ENCODE peak calls at places on chromosomes 7 and 10, in nine cellular contexts. W is esophagus squamous epithelium, R is GM12865, B is AG04450, Y is uterus, H is mesothelial cell of epicardium, T is mammary epithelial cell, D is PC-9, V is GM13977. E is an unnamed sample.

GRCh38 chr7:79434867-79435266 is 18.6 kb downstream of the MAGI2 start:
- DNase-seq in D (no peak), Y (no peak), H (no peak), W (no peak), R (no peak), B (no peak), V (no peak), T (no peak), E (no peak)

GRCh38 chr7:3673524-3673923 is 372.5 kb downstream of the SDK1 start:
- DNase-seq in B (no peak), T (no peak), R (peak; percentile 6), W (no peak), V (no peak), H (no peak), Y (no peak), D (no peak), E (no peak)

GRCh38 chr7:40717242-40717641 is 582.4 kb downstream of the SUGCT start:
- DNase-seq in V (no peak), B (peak; percentile 60), D (peak; percentile 51), R (peak; percentile 44), T (peak; percentile 93), H (peak; percentile 81), Y (no peak), W (no peak), E (no peak)

GRCh38 chr7:156177396-156178055 is 365.3 kb upstream of the SHH start:
- DNase-seq in R (no peak), T (no peak), Y (no peak), D (no peak), W (no peak), B (no peak), V (no peak), H (peak; percentile 25), E (no peak)

GRCh38 chr7:34247468-34247867 is 342.1 kb downstream of the BMPER start:
- DNase-seq in D (no peak), Y (no peak), W (no peak), H (no peak), B (no peak), R (no peak), T (peak; percentile 32), V (no peak), E (no peak)

GRCh38 chr7:79459381-79459780 is 5.9 kb upstream of the MAGI2 start:
- DNase-seq in Y (no peak), D (no peak), T (no peak), V (no peak), B (no peak), R (no peak), H (no peak), W (no peak), E (no peak)

GRCh38 chr7:91352091-91352490 is 87.9 kb downstream of the FZD1 start:
- DNase-seq in B (no peak), V (no peak), D (no peak), T (no peak), Y (no peak), H (no peak), R (no peak), W (no peak), E (no peak)

GRCh38 chr7:137943132-137943551 is 58.7 kb downstream of the CREB3L2 start:
- DNase-seq in R (no peak), B (peak; percentile 91), T (no peak), H (no peak), Y (peak; percentile 76), D (no peak), V (no peak), W (no peak), E (no peak)

GRCh38 chr10:117675516-117675915 is 133.0 kb downstream of the EMX2 start:
- DNase-seq in H (no peak), R (no peak), V (no peak), T (no peak), Y (no peak), D (no peak), B (no peak), W (no peak), E (no peak)

GRCh38 chr7:8423057-8423456 is 10.4 kb upstream of the NXPH1 start:
- DNase-seq in T (peak; percentile 23), B (no peak), Y (no peak), V (no peak), W (no peak), R (no peak), H (no peak), D (no peak), E (no peak)

GRCh38 chr10:14602807-14603538 is 171.7 kb downstream of the FAM107B start:
- DNase-seq in R (no peak), T (peak; percentile 14), B (no peak), D (no peak), V (no peak), H (peak; percentile 34), Y (no peak), W (no peak), E (no peak)

GRCh38 chr10:111004016-111004415 is 72.8 kb upstream of the ADRA2A start:
- DNase-seq in H (no peak), T (peak; percentile 35), W (no peak), R (no peak), D (no peak), B (no peak), Y (no peak), V (no peak), E (no peak)

GRCh38 chr7:73585196-73585595 is 6.8 kb upstream of the TBL2 start:
- DNase-seq in D (no peak), R (no peak), H (no peak), B (no peak), Y (no peak), T (no peak), W (no peak), V (no peak), E (no peak)

GRCh38 chr10:91378061-91378460 is 32.1 kb upstream of the HECTD2 start:
- DNase-seq in R (peak; percentile 18), W (no peak), D (no peak), H (no peak), Y (no peak), T (peak; percentile 81), B (no peak), V (no peak), E (no peak)

GRCh38 chr7:11710392-11710791 is 121.6 kb downstream of the THSD7A start:
- DNase-seq in W (no peak), V (no peak), D (no peak), H (no peak), B (no peak), R (no peak), Y (no peak), T (no peak), E (no peak)

GRCh38 chr7:28815369-28815927 is 142.7 kb downstream of the TRIL start:
- DNase-seq in T (no peak), Y (no peak), B (no peak), W (no peak), R (peak; percentile 54), V (no peak), H (no peak), D (no peak), E (no peak)

GRCh38 chr7:4738711-4739527 is 36.5 kb upstream of the AP5Z1 start:
- DNase-seq in R (peak; percentile 48), H (no peak), V (no peak), W (no peak), T (no peak), Y (peak; percentile 60), B (no peak), D (no peak), E (no peak)
- TF ChIP-seq CTCF in R (no peak), H (no peak), V (no peak), W (no peak), T (no peak), Y (no peak), B (peak; percentile 13), D (no peak), E (no peak)

DNA sequence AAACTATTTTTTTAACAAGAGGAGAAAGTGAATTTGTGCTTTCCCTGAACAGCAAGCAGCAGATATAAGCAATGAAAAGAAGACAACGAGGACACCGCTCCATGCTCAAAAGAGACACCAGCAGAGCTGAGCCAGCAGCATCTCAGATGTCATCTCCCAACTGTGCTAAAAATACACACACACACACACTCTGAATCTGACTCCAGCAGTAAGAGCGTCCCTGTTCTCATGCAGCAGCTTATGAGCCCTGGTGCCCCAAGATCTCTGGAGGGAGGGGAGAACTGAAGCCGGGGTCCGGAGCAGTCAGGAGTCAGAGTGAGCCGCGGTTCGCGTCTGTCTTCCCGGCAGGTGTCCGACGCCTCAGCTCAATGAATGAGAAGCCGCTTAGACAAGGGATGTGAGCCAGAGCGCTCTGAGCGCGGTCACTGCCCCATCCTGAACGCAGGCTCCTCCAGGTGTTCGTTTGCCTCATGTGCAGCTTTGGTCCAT is 49.2 kb downstream of the SVIL start:
- DNase-seq in H (no peak), R (no peak), B (no peak), Y (no peak), D (no peak), T (no peak), W (no peak), V (no peak), E (no peak)
- TF ChIP-seq CTCF in H (no peak), R (no peak), B (no peak), Y (no peak), D (no peak), T (no peak), W (no peak), V (no peak), E (no peak)

DNA sequence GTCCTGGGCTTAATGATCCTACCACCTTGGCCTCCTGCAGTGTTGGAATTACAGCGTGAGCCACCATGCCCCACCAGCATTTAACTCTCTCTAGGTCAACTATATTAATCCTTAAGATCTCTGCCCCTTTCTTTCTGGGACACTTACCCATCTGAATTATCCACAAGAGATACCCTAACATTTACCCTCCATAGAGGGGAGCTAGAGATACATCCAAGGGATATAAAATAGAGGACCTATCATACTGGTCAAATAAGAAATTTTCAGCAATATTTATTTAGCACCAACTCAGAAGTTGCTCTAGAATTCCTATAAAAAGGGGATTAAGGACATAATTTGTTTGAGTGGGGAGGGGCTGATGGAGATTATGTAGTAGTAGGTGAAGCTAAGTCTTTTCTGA is 96.5 kb downstream of the OTUD1 start:
- DNase-seq in W (no peak), D (no peak), B (no peak), T (no peak), V (no peak), Y (no peak), R (no peak), H (no peak), E (no peak)
- TF ChIP-seq CTCF in W (no peak), D (no peak), B (no peak), T (peak; percentile 55), V (no peak), Y (no peak), R (no peak), H (no peak), E (no peak)

DNA sequence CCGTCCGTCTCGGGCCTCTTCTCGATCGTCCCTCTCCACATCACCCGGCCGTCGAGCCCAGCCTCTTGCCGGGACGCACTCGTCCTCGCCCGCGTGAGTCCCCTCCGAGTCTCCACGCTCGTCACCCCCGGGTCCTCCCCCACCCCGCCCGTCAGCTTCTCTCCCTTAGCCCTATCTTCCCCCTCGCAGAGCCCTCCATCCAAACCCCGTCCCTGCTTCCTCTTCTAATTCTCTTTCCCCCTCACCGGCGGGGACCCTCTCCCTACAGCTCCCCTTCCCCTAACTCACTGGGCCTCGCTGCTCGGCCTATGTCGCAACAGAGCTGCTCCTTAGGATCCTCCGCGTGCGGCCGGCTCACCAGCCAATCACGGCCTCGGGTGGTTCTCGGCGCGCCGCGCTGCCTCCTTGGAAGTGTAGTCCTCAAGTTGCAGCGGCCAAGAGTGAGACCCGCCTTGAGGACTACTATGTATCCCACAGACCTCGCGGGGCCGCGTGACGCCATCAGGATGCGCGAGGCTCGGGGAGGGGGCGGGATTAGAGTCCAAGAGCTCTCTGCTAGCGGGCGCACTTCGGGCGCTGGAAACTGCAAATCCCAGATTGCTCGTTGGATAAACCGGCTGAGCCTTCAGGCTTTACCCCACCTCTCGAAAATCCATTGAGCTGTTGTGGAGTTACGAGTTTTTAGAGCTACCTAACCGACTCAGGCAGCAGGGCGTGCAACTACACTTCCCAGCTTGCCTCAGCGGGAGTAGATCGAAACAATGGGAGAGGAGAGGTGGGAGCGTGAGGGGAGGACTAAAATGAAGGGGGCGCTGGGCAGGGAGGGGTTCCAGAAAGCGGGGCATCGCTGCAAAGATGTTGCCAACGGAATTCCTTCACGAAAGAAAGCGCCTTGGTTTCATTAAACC is at the start of gene ABCF2:
- DNase-seq in D (peak; percentile 99), V (peak; percentile 97), Y (peak; percentile 99), R (peak; percentile 98), T (peak; percentile 99), B (peak; percentile 97), W (peak; percentile 98), H (peak; percentile 99), E (peak; percentile 98)
- TF ChIP-seq CTCF in D (no peak), V (no peak), Y (no peak), R (no peak), T (no peak), B (no peak), W (no peak), H (no peak), E (no peak)

E was measured in GM10248.